ENCODE peak calls at places on chromosome 2, in four cellular contexts. One of them, this sample, is unnamed.

GRCh38 chr2:159201321-159202063 is 85.0 kb downstream of the WDSUB1 start:
- DNase-seq in HepG2: no peak
- DNase-seq in K562: no peak
- DNase-seq in A549: no peak
- DNase-seq in this sample: no peak

GRCh38 chr2:160499865-160500264 is 6.3 kb upstream of the RBMS1 start:
- DNase-seq in HepG2: no peak
- DNase-seq in K562: no peak
- DNase-seq in A549: no peak
- DNase-seq in this sample: no peak

GRCh38 chr2:8146329-8147048 is 535.4 kb upstream of the ID2 start:
- DNase-seq in A549: no peak
- DNase-seq in K562: no peak
- DNase-seq in HepG2: no peak
- DNase-seq in this sample: peak; percentile 44

GRCh38 chr2:45992021-45992745 is 305.0 kb upstream of the EPAS1 start:
- DNase-seq in HepG2: peak; percentile 95
- DNase-seq in K562: no peak
- DNase-seq in A549: peak; percentile 99
- DNase-seq in this sample: no peak

GRCh38 chr2:233655043-233655442 is 16.7 kb upstream of the UGT1A9 start:
- DNase-seq in K562: no peak
- DNase-seq in A549: no peak
- DNase-seq in HepG2: no peak
- DNase-seq in this sample: no peak

GRCh38 chr2:55460562-55460961 is 40.9 kb upstream of the CCDC88A start:
- DNase-seq in A549: no peak
- DNase-seq in K562: peak; percentile 29
- DNase-seq in HepG2: peak; percentile 27
- DNase-seq in this sample: no peak

GRCh38 chr2:98175811-98176210 is 88.8 kb downstream of the VWA3B start:
- DNase-seq in A549: no peak
- DNase-seq in K562: peak; percentile 8
- DNase-seq in HepG2: no peak
- DNase-seq in this sample: no peak

GRCh38 chr2:222024934-222025890 is 273.6 kb downstream of the PAX3 start:
- DNase-seq in HepG2: peak; percentile 31
- DNase-seq in A549: peak; percentile 57
- DNase-seq in K562: peak; percentile 30
- DNase-seq in this sample: no peak

GRCh38 chr2:212609499-212609898 is 70.9 kb upstream of the ERBB4 start:
- DNase-seq in HepG2: no peak
- DNase-seq in K562: no peak
- DNase-seq in A549: no peak
- DNase-seq in this sample: no peak

DNA sequence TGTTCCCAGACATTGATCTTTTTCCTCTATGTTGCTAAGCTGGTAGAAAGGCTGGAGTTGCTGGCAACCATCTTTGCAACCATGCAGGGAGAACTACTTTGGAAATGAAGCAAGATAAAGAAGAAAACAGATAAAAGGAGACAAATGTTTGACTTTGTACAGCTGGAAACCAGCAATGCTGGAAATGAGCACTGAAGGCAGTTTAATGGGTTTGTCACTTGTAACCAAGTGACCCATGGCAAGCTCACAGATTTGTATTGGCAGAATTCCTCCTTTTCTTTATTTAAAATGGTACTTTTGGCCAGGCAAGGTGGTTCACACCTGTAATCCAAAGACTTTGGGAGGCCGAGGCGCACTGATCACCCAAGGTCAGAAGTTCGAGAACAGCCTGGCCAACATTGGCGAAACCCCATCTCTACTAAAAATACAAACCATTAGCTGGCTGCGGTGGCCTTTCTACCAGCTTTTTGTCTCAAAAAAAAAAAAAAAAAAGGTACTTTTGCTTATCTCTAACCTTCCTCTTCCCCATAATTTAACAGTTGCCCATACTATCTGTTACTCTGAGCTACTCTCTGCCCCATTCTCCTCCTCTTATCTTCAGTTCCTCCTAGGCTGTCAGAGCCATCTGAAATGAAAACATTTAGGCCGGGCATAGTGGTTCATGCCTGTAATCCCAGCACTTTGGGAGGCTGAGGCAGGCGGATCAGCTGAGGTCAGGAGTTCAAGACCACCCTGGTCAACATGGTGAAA is 2.0 kb upstream of the BOLA3 start:
- DNase-seq in K562: peak; percentile 48
- DNase-seq in A549: no peak
- DNase-seq in HepG2: no peak
- DNase-seq in this sample: no peak
- H3K4me1 ChIP-seq in K562: peaks cover 31% of the 10 kb centered on the region
- H3K4me1 ChIP-seq in A549: peaks cover 15% of the 10 kb centered on the region
- H3K4me1 ChIP-seq in HepG2: peaks cover 33% of the 10 kb centered on the region
- H3K4me1 ChIP-seq in this sample: peaks cover 14% of the 10 kb centered on the region

GRCh38 chr2:203014456-203015199 is at the start of gene NBEAL1:
- DNase-seq in K562: peak; percentile 95
- DNase-seq in A549: peak; percentile 99
- DNase-seq in HepG2: peak; percentile 97
- DNase-seq in this sample: peak; percentile 99
- TF ChIP-seq POLR2A in K562: peak; percentile 72
- TF ChIP-seq POLR2A in A549: peak; percentile 56
- TF ChIP-seq POLR2A in HepG2: peak; percentile 55
- TF ChIP-seq POLR2A in this sample: peak; percentile 71

GRCh38 chr2:215532844-215533243 is 97.0 kb upstream of the FN1 start:
- DNase-seq in A549: no peak
- DNase-seq in K562: peak; percentile 22
- DNase-seq in HepG2: peak; percentile 46
- DNase-seq in this sample: no peak

GRCh38 chr2:215537621-215538020 is 101.8 kb upstream of the FN1 start:
- DNase-seq in HepG2: no peak
- DNase-seq in K562: no peak
- DNase-seq in A549: no peak
- DNase-seq in this sample: no peak

GRCh38 chr2:215536476-215536875 is 100.6 kb upstream of the FN1 start:
- DNase-seq in HepG2: no peak
- DNase-seq in K562: no peak
- DNase-seq in A549: no peak
- DNase-seq in this sample: no peak

GRCh38 chr2:215535726-215536125 is 99.9 kb upstream of the FN1 start:
- DNase-seq in HepG2: peak; percentile 48
- DNase-seq in K562: no peak
- DNase-seq in A549: no peak
- DNase-seq in this sample: no peak

GRCh38 chr2:215535125-215535668 is 99.3 kb upstream of the FN1 start:
- DNase-seq in HepG2: peak; percentile 15
- DNase-seq in K562: no peak
- DNase-seq in A549: no peak
- DNase-seq in this sample: no peak
- H3K4me1 ChIP-seq in HepG2: peaks cover 32% of the 10 kb centered on the region
- H3K4me1 ChIP-seq in K562: no peaks in the 10 kb centered on the region
- H3K4me1 ChIP-seq in A549: peaks cover 23% of the 10 kb centered on the region
- H3K4me1 ChIP-seq in this sample: peaks cover 15% of the 10 kb centered on the region

DNA sequence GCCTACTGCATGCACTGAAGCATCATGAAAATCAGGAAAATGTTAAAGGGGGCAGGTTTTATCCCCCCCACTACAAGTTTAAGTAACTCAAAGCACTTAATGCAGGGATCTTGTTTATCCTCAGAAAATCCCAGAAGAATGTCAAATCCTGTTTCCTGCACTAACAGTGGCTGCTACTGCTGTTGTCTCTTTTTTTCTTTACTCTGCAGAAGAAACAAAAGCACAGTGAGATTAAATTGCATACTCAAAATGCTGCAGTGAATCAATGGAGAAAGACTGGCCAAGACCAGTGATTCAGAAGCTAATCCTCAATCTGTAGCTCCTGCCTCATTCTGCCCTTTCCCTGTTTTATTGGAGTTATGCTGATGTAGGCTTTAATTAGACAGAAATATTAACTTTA is 332.3 kb upstream of the FIGN start:
- DNase-seq in HepG2: no peak
- DNase-seq in A549: no peak
- DNase-seq in K562: no peak
- DNase-seq in this sample: no peak
- TF ChIP-seq POLR2A in HepG2: no peak
- TF ChIP-seq POLR2A in A549: no peak
- TF ChIP-seq POLR2A in K562: no peak
- TF ChIP-seq POLR2A in this sample: no peak

GRCh38 chr2:226286916-226287315 is 512.7 kb downstream of the IRS1 start:
- DNase-seq in HepG2: no peak
- DNase-seq in A549: no peak
- DNase-seq in K562: no peak
- DNase-seq in this sample: no peak
- H3K4me1 ChIP-seq in HepG2: peaks cover 5% of the 10 kb centered on the region
- H3K4me1 ChIP-seq in A549: no peaks in the 10 kb centered on the region
- H3K4me1 ChIP-seq in K562: no peaks in the 10 kb centered on the region
- H3K4me1 ChIP-seq in this sample: no peaks in the 10 kb centered on the region

GRCh38 chr2:227871375-227871788 is at the start of gene DAW1:
- DNase-seq in HepG2: peak; percentile 21
- DNase-seq in K562: peak; percentile 4
- DNase-seq in A549: no peak
- DNase-seq in this sample: peak; percentile 81
- TF ChIP-seq POLR2A in HepG2: no peak
- TF ChIP-seq POLR2A in K562: no peak
- TF ChIP-seq POLR2A in A549: no peak
- TF ChIP-seq POLR2A in this sample: no peak

GRCh38 chr2:181178130-181178529 is 197.7 kb downstream of the UBE2E3 start:
- DNase-seq in HepG2: no peak
- DNase-seq in A549: no peak
- DNase-seq in K562: no peak
- DNase-seq in this sample: no peak

GRCh38 chr2:181176540-181176939 is 196.1 kb downstream of the UBE2E3 start:
- DNase-seq in K562: no peak
- DNase-seq in HepG2: no peak
- DNase-seq in A549: no peak
- DNase-seq in this sample: no peak

GRCh38 chr2:181177376-181177775 is 197.0 kb downstream of the UBE2E3 start:
- DNase-seq in A549: no peak
- DNase-seq in K562: no peak
- DNase-seq in HepG2: no peak
- DNase-seq in this sample: no peak

GRCh38 chr2:181172676-181173075 is 192.3 kb downstream of the UBE2E3 start:
- DNase-seq in HepG2: no peak
- DNase-seq in A549: no peak
- DNase-seq in K562: no peak
- DNase-seq in this sample: no peak

GRCh38 chr2:181174880-181175590 is 194.6 kb downstream of the UBE2E3 start:
- DNase-seq in A549: no peak
- DNase-seq in HepG2: no peak
- DNase-seq in K562: no peak
- DNase-seq in this sample: no peak
- H3K4me1 ChIP-seq in A549: no peaks in the 10 kb centered on the region
- H3K4me1 ChIP-seq in HepG2: no peaks in the 10 kb centered on the region
- H3K4me1 ChIP-seq in K562: no peaks in the 10 kb centered on the region
- H3K4me1 ChIP-seq in this sample: no peaks in the 10 kb centered on the region